ENCODE peak calls at places on chromosomes 16 and 17, in four cellular contexts. K is cardiac muscle cell; Q is stimulated activated CD8-positive, alpha-beta memory T cell treated with anti-CD3 and anti-CD28 coated beads, Interleukin-4, amount 100 ng/mL, for 1 hour; O is NCI-H2081 treated with DMSO at 0.1 percent for 48 hours. X is an unnamed sample.

GRCh38 chr16:49463529-49463928 is 89.9 kb downstream of the C16orf78 start:
- DNase-seq in K (no peak), Q (peak), O (no peak), X (peak)

GRCh38 chr17:43660816-43661493 is 767 bp downstream of the MEOX1 start:
- DNase-seq in K (no peak), Q (no peak), O (no peak), X (no peak)

GRCh38 chr17:80600586-80600985 is 55.9 kb downstream of the RPTOR start:
- DNase-seq in K (no peak), Q (no peak), O (no peak), X (no peak)

GRCh38 chr17:53571342-53571741 is 251.4 kb upstream of the KIF2B start:
- DNase-seq in K (no peak), Q (no peak), O (no peak), X (no peak)

GRCh38 chr17:73232587-73233373 is 28.9 kb downstream of the CPSF4L start:
- DNase-seq in K (peak), Q (no peak), O (no peak), X (no peak)

GRCh38 chr16:55711959-55712876 is 56.4 kb downstream of the SLC6A2 start:
- DNase-seq in K (peak), Q (peak), O (peak), X (peak)

GRCh38 chr17:1455291-1455747 is 713 bp downstream of the CRK start:
- DNase-seq in K (peak), Q (no peak), O (no peak), X (peak)

GRCh38 chr17:67639997-67640396 is 77.7 kb upstream of the NOL11 start:
- DNase-seq in K (no peak), Q (no peak), O (no peak), X (no peak)

GRCh38 chr17:2068589-2069051 is 13.7 kb downstream of the HIC1 start:
- DNase-seq in K (no peak), Q (no peak), O (no peak), X (no peak)

GRCh38 chr17:48791128-48792032 is 25.6 kb downstream of the TTLL6 start:
- DNase-seq in K (peak), Q (no peak), O (no peak), X (peak)

GRCh38 chr16:82402665-82403218 is 224.0 kb upstream of the CDH13 start:
- DNase-seq in K (no peak), Q (no peak), O (no peak), X (no peak)

GRCh38 chr17:28598799-28599310 is at the start of gene SPAG5:
- DNase-seq in K (peak), Q (peak), O (peak), X (peak)